ENCODE peak calls at places on chromosomes 11 and 22, in six cellular contexts. Z, V, G, M, K and P are unnamed samples.

GRCh38 chr11:57567512-57568329 is at the start of gene UBE2L6:
- DNase-seq in Z (peak), G (peak), M (peak), K (peak), V (peak), P (peak)

GRCh38 chr22:36860821-36861659 is at the start of gene NCF4:
- DNase-seq in V (peak), Z (peak), K (peak), G (no peak), M (no peak), P (peak)

GRCh38 chr22:27100323-27100722 is 442.9 kb downstream of the MIAT start:
- DNase-seq in Z (peak), G (no peak), V (no peak), K (no peak), M (no peak), P (no peak)

GRCh38 chr22:25281675-25282345 is 62.4 kb downstream of the CRYBB2 start:
- DNase-seq in V (no peak), K (no peak), G (no peak), M (no peak), Z (no peak), P (no peak)

GRCh38 chr11:9982796-9983579 is 311.0 kb downstream of the SBF2 start:
- DNase-seq in K (no peak), M (peak), Z (no peak), V (peak), G (peak), P (no peak)

GRCh38 chr11:72805214-72805613 is 9.0 kb upstream of the ATG16L2 start:
- DNase-seq in V (no peak), G (no peak), M (no peak), K (no peak), Z (no peak), P (no peak)

GRCh38 chr11:80782135-80782885 is 1341.5 kb upstream of the TENM4 start:
- DNase-seq in K (no peak), Z (no peak), V (no peak), M (no peak), G (no peak), P (no peak)

GRCh38 chr11:119416606-119417580 is 6.1 kb downstream of the THY1 start:
- DNase-seq in M (no peak), G (no peak), Z (no peak), K (no peak), V (no peak), P (no peak)

GRCh38 chr11:23730307-23730998 is 766.4 kb upstream of the LUZP2 start:
- DNase-seq in Z (no peak), G (no peak), K (no peak), V (no peak), M (peak), P (no peak)

GRCh38 chr22:16953206-16954059 is 54.6 kb downstream of the GAB4 start:
- DNase-seq in K (no peak), M (no peak), V (no peak), Z (no peak), G (no peak), P (no peak)

GRCh38 chr11:69563946-69564780 is 76.8 kb upstream of the CCND1 start:
- DNase-seq in Z (no peak), G (no peak), K (no peak), V (no peak), M (no peak), P (no peak)

GRCh38 chr22:46674367-46674781 is 54.2 kb downstream of the GRAMD4 start:
- DNase-seq in V (peak), Z (peak), K (peak), G (no peak), M (no peak), P (peak)

GRCh38 chr11:196786-197731 is 4.2 kb downstream of the SCGB1C1 start:
- DNase-seq in G (no peak), Z (peak), V (no peak), K (no peak), M (no peak), P (no peak)

GRCh38 chr11:80855975-80856524 is 1415.2 kb upstream of the TENM4 start:
- DNase-seq in V (no peak), G (no peak), K (no peak), Z (no peak), M (no peak), P (no peak)

GRCh38 chr11:131027501-131027900 is 111.2 kb upstream of the SNX19 start:
- DNase-seq in G (no peak), M (no peak), V (no peak), Z (no peak), K (no peak), P (no peak)
- H3K27ac ChIP-seq in G (no peak), M (no peak), V (no peak), Z (no peak), K (no peak), P (no peak)

DNA sequence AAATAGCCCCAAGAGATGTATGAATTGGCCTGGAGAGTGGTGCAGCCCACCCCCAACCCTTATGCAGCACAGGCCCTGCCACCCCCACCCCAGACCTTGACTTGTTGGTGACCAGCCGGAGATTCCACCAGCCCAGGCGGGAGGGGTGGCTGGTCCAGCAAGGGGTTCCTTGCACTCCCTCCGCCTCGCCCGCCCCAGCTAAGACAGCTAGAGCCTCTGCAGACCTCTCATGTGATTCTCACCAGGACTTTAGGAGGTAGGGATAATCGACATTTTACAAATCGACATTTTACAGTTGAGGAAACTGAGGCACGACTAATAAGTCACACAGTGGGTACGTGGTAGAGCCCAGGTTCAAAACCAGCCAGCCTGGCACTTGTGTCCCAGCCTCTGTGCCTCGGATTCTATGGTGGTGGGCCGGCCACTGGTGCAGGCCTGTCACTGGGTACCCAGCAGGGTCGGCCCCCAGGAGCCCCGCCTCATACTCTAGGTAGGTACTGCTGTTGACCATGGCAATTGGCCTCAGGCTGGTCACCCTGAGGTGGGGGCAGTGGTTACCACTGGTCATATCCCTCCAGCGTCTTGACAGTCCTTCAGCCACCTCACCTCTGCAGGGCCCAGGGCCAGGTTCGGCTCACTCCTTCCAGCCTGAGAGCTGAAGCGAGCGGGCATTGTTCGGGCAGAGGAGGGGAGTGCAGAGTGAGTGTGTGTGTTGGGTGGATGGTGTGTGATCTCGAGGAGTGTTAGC is 35.0 kb upstream of the MYRF start:
- DNase-seq in V (no peak), G (no peak), M (no peak), K (no peak), Z (no peak), P (no peak)
- H3K27ac ChIP-seq in V (no peak), G (no peak), M (no peak), K (no peak), Z (no peak), P (no peak)

GRCh38 chr11:45653277-45653676 is 12.1 kb downstream of the CHST1 start:
- DNase-seq in V (no peak), M (no peak), Z (no peak), K (no peak), G (no peak), P (no peak)
- H3K27ac ChIP-seq in V (no peak), M (no peak), Z (no peak), K (no peak), G (no peak), P (no peak)

DNA sequence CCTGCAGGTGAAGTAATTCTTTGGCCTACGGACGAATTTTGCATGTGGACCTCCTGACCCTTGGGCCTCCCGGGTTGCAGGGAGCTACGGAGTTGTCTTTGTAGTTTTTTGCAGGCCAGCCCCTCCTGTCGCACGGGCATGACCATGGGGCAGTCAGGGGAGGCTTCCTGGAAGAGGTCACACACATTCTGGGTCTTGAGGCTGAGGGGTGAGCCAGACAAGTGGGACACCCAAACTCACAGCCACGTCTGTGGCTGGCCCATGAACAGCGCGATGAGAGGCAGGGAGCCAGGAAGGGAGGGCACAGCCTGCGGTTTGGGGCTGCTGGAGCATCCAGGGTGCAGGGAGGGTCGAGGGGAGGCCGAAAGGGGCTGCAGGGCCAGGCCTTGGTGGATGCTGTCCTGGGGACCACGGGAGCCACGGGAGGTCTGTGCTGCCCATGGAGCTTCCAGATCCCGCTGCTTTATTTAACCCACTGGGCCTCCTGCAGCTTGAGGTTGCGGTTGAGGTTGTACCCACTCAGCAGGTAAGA is 78.9 kb downstream of the FBLN1 start:
- DNase-seq in K (no peak), Z (no peak), M (no peak), G (no peak), V (no peak), P (no peak)
- H3K27ac ChIP-seq in K (no peak), Z (no peak), M (no peak), G (no peak), V (no peak), P (no peak)

GRCh38 chr11:12771875-12772274 is 97.7 kb downstream of the TEAD1 start:
- DNase-seq in G (no peak), M (no peak), Z (no peak), V (no peak), K (no peak), P (no peak)

GRCh38 chr11:12772324-12772723 is 98.1 kb downstream of the TEAD1 start:
- DNase-seq in Z (no peak), M (no peak), K (no peak), V (no peak), G (no peak), P (no peak)

GRCh38 chr11:12770435-12770834 is 96.2 kb downstream of the TEAD1 start:
- DNase-seq in K (no peak), Z (no peak), V (no peak), M (no peak), G (no peak), P (no peak)

GRCh38 chr11:12769834-12770345 is 95.7 kb downstream of the TEAD1 start:
- DNase-seq in M (no peak), K (no peak), G (no peak), V (no peak), Z (no peak), P (no peak)

GRCh38 chr11:12770966-12771597 is 96.9 kb downstream of the TEAD1 start:
- DNase-seq in M (no peak), G (no peak), V (no peak), Z (no peak), K (no peak), P (no peak)
- H3K27ac ChIP-seq in M (no peak), G (no peak), V (no peak), Z (no peak), K (no peak), P (no peak)

GRCh38 chr11:104916442-104916841 is 18.2 kb upstream of the CASP12 start:
- DNase-seq in K (no peak), V (peak), G (no peak), M (no peak), Z (no peak), P (no peak)

GRCh38 chr11:104917259-104918112 is 19.2 kb upstream of the CASP12 start:
- DNase-seq in V (peak), Z (no peak), M (no peak), K (no peak), G (no peak), P (peak)

DNA sequence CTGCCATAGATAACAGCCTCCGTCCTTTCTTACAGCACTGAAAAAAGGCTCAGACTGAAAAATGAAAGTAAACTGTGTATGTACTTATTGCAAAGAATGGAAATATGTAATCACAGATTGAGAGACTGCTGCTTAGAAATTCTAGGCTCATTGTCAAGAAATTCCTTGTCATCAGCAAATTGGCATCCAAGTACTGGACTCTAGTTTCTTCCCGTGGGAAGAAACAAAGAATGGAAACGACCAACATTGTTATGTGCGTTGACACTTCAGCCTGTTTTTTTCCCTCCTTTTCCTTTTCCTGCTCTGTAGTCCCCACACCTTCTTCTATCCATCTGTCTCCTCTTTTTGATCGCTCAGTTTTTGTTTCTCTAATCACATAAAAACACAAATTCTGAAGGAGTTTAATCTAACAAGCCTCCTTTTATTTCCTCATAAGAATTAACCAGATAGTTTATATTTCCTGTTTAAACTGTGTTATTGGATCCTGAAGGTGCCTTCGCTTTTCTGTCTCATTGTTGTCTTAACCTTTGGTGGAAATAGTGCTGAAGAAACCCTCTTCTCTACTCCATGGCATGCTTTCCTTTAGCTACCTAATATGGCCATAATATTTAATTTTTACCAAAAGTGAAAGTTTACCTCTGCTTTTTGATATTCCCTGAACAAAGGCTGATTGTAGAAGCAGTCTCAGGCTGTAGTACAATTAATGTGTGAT is 20.0 kb upstream of the CASP12 start:
- DNase-seq in K (no peak), Z (no peak), V (peak), G (no peak), M (no peak), P (no peak)
- H3K27ac ChIP-seq in K (peak), Z (peak), V (peak), G (no peak), M (no peak), P (peak)